ENCODE peak calls at places on chromosome 7, in ten cellular contexts. One of them, this sample, is unnamed.

GRCh38 chr7:1748774-1749173 is 78.7 kb downstream of the ELFN1 start:
- DNase-seq in ovary: no peak
- DNase-seq in stomach: no peak
- DNase-seq in adrenal gland: no peak
- DNase-seq in transverse colon: no peak
- DNase-seq in Peyer's patch: no peak
- DNase-seq in H1: no peak
- DNase-seq in sigmoid colon: no peak
- DNase-seq in H54: no peak
- DNase-seq in uterus: no peak
- DNase-seq in this sample: no peak

GRCh38 chr7:102019461-102019860 is 202.0 kb downstream of the CUX1 start:
- DNase-seq in ovary: no peak
- DNase-seq in stomach: no peak
- DNase-seq in adrenal gland: no peak
- DNase-seq in transverse colon: no peak
- DNase-seq in Peyer's patch: no peak
- DNase-seq in H1: no peak
- DNase-seq in sigmoid colon: no peak
- DNase-seq in H54: no peak
- DNase-seq in uterus: no peak
- DNase-seq in this sample: no peak

GRCh38 chr7:6226194-6226799 is 46.1 kb downstream of the CYTH3 start:
- DNase-seq in ovary: no peak
- DNase-seq in stomach: no peak
- DNase-seq in adrenal gland: no peak
- DNase-seq in transverse colon: no peak
- DNase-seq in Peyer's patch: no peak
- DNase-seq in H1: no peak
- DNase-seq in sigmoid colon: no peak
- DNase-seq in H54: no peak
- DNase-seq in uterus: no peak
- DNase-seq in this sample: no peak

GRCh38 chr7:148979827-148980226 is 48.5 kb downstream of the PDIA4 start:
- DNase-seq in ovary: no peak
- DNase-seq in stomach: no peak
- DNase-seq in adrenal gland: no peak
- DNase-seq in transverse colon: no peak
- DNase-seq in Peyer's patch: no peak
- DNase-seq in H1: no peak
- DNase-seq in sigmoid colon: no peak
- DNase-seq in H54: no peak
- DNase-seq in uterus: no peak
- DNase-seq in this sample: no peak

GRCh38 chr7:84841809-84842208 is 345.0 kb downstream of the SEMA3D start:
- DNase-seq in ovary: no peak
- DNase-seq in stomach: no peak
- DNase-seq in adrenal gland: no peak
- DNase-seq in transverse colon: no peak
- DNase-seq in Peyer's patch: no peak
- DNase-seq in H1: no peak
- DNase-seq in sigmoid colon: no peak
- DNase-seq in H54: no peak
- DNase-seq in uterus: no peak
- DNase-seq in this sample: no peak

GRCh38 chr7:47360301-47360900 is 221.5 kb downstream of the TNS3 start:
- DNase-seq in ovary: no peak
- DNase-seq in stomach: peak
- DNase-seq in adrenal gland: no peak
- DNase-seq in transverse colon: peak
- DNase-seq in Peyer's patch: peak
- DNase-seq in H1: no peak
- DNase-seq in sigmoid colon: no peak
- DNase-seq in H54: no peak
- DNase-seq in uterus: no peak
- DNase-seq in this sample: no peak

GRCh38 chr7:111753968-111754367 is 191.7 kb upstream of the IMMP2L start:
- DNase-seq in ovary: no peak
- DNase-seq in stomach: no peak
- DNase-seq in adrenal gland: no peak
- DNase-seq in transverse colon: no peak
- DNase-seq in Peyer's patch: no peak
- DNase-seq in H1: no peak
- DNase-seq in sigmoid colon: no peak
- DNase-seq in H54: no peak
- DNase-seq in uterus: no peak
- DNase-seq in this sample: no peak

GRCh38 chr7:5586279-5586962 is 162.8 kb upstream of the TNRC18 start:
- DNase-seq in ovary: no peak
- DNase-seq in stomach: no peak
- DNase-seq in adrenal gland: no peak
- DNase-seq in transverse colon: no peak
- DNase-seq in Peyer's patch: no peak
- DNase-seq in H1: no peak
- DNase-seq in sigmoid colon: no peak
- DNase-seq in H54: no peak
- DNase-seq in uterus: no peak
- DNase-seq in this sample: no peak

GRCh38 chr7:64308019-64308275 is 5.8 kb upstream of the ZNF736 start:
- DNase-seq in ovary: no peak
- DNase-seq in stomach: no peak
- DNase-seq in adrenal gland: peak
- DNase-seq in transverse colon: peak
- DNase-seq in Peyer's patch: no peak
- DNase-seq in H1: no peak
- DNase-seq in sigmoid colon: no peak
- DNase-seq in H54: no peak
- DNase-seq in uterus: no peak
- DNase-seq in this sample: no peak

GRCh38 chr7:134630890-134631289 is 15.8 kb upstream of the BPGM start:
- DNase-seq in ovary: no peak
- DNase-seq in stomach: no peak
- DNase-seq in adrenal gland: no peak
- DNase-seq in transverse colon: no peak
- DNase-seq in Peyer's patch: no peak
- DNase-seq in H1: no peak
- DNase-seq in sigmoid colon: no peak
- DNase-seq in H54: no peak
- DNase-seq in uterus: no peak
- DNase-seq in this sample: no peak

GRCh38 chr7:99553039-99553438 is 1.1 kb upstream of the FAM200A start:
- DNase-seq in ovary: no peak
- DNase-seq in stomach: no peak
- DNase-seq in adrenal gland: no peak
- DNase-seq in transverse colon: no peak
- DNase-seq in Peyer's patch: no peak
- DNase-seq in H1: no peak
- DNase-seq in sigmoid colon: no peak
- DNase-seq in H54: no peak
- DNase-seq in uterus: no peak
- DNase-seq in this sample: no peak

GRCh38 chr7:28347964-28348363 is 64.4 kb upstream of the CREB5 start:
- DNase-seq in ovary: no peak
- DNase-seq in stomach: no peak
- DNase-seq in adrenal gland: no peak
- DNase-seq in transverse colon: no peak
- DNase-seq in Peyer's patch: no peak
- DNase-seq in H1: no peak
- DNase-seq in sigmoid colon: no peak
- DNase-seq in H54: no peak
- DNase-seq in uterus: no peak
- DNase-seq in this sample: no peak

GRCh38 chr7:78417180-78417853 is 618.7 kb downstream of the PHTF2 start:
- DNase-seq in ovary: no peak
- DNase-seq in stomach: no peak
- DNase-seq in adrenal gland: no peak
- DNase-seq in transverse colon: no peak
- DNase-seq in Peyer's patch: no peak
- DNase-seq in H1: no peak
- DNase-seq in sigmoid colon: no peak
- DNase-seq in H54: no peak
- DNase-seq in uterus: no peak
- DNase-seq in this sample: no peak

GRCh38 chr7:133512560-133512959 is 259.7 kb downstream of the EXOC4 start:
- DNase-seq in ovary: no peak
- DNase-seq in stomach: no peak
- DNase-seq in adrenal gland: no peak
- DNase-seq in transverse colon: no peak
- DNase-seq in Peyer's patch: no peak
- DNase-seq in H1: no peak
- DNase-seq in sigmoid colon: no peak
- DNase-seq in H54: peak
- DNase-seq in uterus: no peak
- DNase-seq in this sample: no peak

GRCh38 chr7:133109816-133110215 is 27.9 kb upstream of the CHCHD3 start:
- DNase-seq in ovary: no peak
- DNase-seq in stomach: no peak
- DNase-seq in adrenal gland: no peak
- DNase-seq in transverse colon: no peak
- DNase-seq in Peyer's patch: no peak
- DNase-seq in H1: no peak
- DNase-seq in sigmoid colon: no peak
- DNase-seq in H54: no peak
- DNase-seq in uterus: no peak
- DNase-seq in this sample: no peak

GRCh38 chr7:143247372-143247771 is 15.9 kb upstream of the GSTK1 start:
- DNase-seq in ovary: no peak
- DNase-seq in stomach: no peak
- DNase-seq in adrenal gland: no peak
- DNase-seq in transverse colon: no peak
- DNase-seq in Peyer's patch: no peak
- DNase-seq in H1: no peak
- DNase-seq in sigmoid colon: no peak
- DNase-seq in H54: no peak
- DNase-seq in uterus: no peak
- DNase-seq in this sample: no peak

GRCh38 chr7:5612695-5613094 is 168.8 kb downstream of the RNF216 start:
- DNase-seq in ovary: no peak
- DNase-seq in stomach: no peak
- DNase-seq in adrenal gland: no peak
- DNase-seq in transverse colon: no peak
- DNase-seq in Peyer's patch: no peak
- DNase-seq in H1: no peak
- DNase-seq in sigmoid colon: no peak
- DNase-seq in H54: no peak
- DNase-seq in uterus: no peak
- DNase-seq in this sample: no peak

GRCh38 chr7:108016841-108017775 is 14.1 kb upstream of the LAMB1 start:
- DNase-seq in ovary: no peak
- DNase-seq in stomach: no peak
- DNase-seq in adrenal gland: no peak
- DNase-seq in transverse colon: no peak
- DNase-seq in Peyer's patch: no peak
- DNase-seq in H1: no peak
- DNase-seq in sigmoid colon: no peak
- DNase-seq in H54: no peak
- DNase-seq in uterus: no peak
- DNase-seq in this sample: peak

GRCh38 chr7:92913849-92914248 is 77.5 kb upstream of the CDK6 start:
- DNase-seq in ovary: no peak
- DNase-seq in stomach: no peak
- DNase-seq in adrenal gland: no peak
- DNase-seq in transverse colon: no peak
- DNase-seq in Peyer's patch: no peak
- DNase-seq in H1: no peak
- DNase-seq in sigmoid colon: no peak
- DNase-seq in H54: no peak
- DNase-seq in uterus: no peak
- DNase-seq in this sample: no peak
- TF ChIP-seq POLR2A in ovary: no peak
- TF ChIP-seq POLR2A in stomach: no peak
- TF ChIP-seq POLR2A in adrenal gland: no peak
- TF ChIP-seq POLR2A in transverse colon: no peak
- TF ChIP-seq POLR2A in Peyer's patch: no peak
- TF ChIP-seq POLR2A in H1: no peak
- TF ChIP-seq POLR2A in sigmoid colon: no peak
- TF ChIP-seq POLR2A in H54: no peak
- TF ChIP-seq POLR2A in uterus: no peak
- TF ChIP-seq POLR2A in this sample: no peak

DNA sequence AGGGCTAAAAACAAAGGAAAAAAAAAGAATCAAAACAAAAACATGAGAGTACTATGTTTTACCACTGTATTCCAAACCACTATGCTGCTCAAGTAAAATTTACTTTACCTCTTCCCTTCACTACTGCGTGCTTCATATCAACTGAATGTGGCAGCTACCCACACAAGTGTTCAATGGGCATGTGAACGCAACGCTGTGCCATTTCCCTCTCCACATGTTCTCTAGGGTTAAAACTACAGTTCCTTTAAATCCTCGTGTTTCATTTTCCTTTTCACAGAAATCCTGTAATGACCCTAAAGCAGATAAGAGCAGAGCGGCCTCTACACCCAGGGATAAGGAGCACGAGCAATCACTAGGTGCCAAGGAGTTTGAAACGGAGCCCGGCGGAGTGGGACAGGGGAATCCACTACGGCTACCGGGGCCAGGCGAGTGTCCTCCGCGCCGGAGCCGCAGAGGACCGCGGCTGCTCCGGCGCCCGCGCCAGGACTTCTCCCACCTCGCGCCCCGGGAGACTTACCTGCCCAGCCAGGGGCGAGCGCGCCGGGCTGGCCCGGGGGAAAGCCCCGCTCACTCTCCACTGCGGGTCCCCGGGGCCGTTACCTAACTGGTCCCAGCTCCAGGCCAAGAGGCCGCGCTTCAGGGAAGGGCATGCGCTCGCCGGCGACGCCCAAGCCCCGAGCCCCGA is 810 bp downstream of the NAMPT start:
- DNase-seq in ovary: peak
- DNase-seq in stomach: peak
- DNase-seq in adrenal gland: peak
- DNase-seq in transverse colon: peak
- DNase-seq in Peyer's patch: peak
- DNase-seq in H1: no peak
- DNase-seq in sigmoid colon: peak
- DNase-seq in H54: peak
- DNase-seq in uterus: peak
- DNase-seq in this sample: no peak
- TF ChIP-seq POLR2A in ovary: peak
- TF ChIP-seq POLR2A in stomach: no peak
- TF ChIP-seq POLR2A in adrenal gland: peak
- TF ChIP-seq POLR2A in transverse colon: peak
- TF ChIP-seq POLR2A in Peyer's patch: peak
- TF ChIP-seq POLR2A in H1: no peak
- TF ChIP-seq POLR2A in sigmoid colon: peak
- TF ChIP-seq POLR2A in H54: no peak
- TF ChIP-seq POLR2A in uterus: no peak
- TF ChIP-seq POLR2A in this sample: no peak

GRCh38 chr7:74027683-74028320 is at the start of gene ELN:
- DNase-seq in ovary: peak
- DNase-seq in stomach: peak
- DNase-seq in adrenal gland: no peak
- DNase-seq in transverse colon: peak
- DNase-seq in Peyer's patch: peak
- DNase-seq in H1: no peak
- DNase-seq in sigmoid colon: peak
- DNase-seq in H54: no peak
- DNase-seq in uterus: peak
- DNase-seq in this sample: peak
- TF ChIP-seq POLR2A in ovary: no peak
- TF ChIP-seq POLR2A in stomach: no peak
- TF ChIP-seq POLR2A in adrenal gland: no peak
- TF ChIP-seq POLR2A in transverse colon: no peak
- TF ChIP-seq POLR2A in Peyer's patch: no peak
- TF ChIP-seq POLR2A in H1: no peak
- TF ChIP-seq POLR2A in sigmoid colon: no peak
- TF ChIP-seq POLR2A in H54: no peak
- TF ChIP-seq POLR2A in uterus: no peak
- TF ChIP-seq POLR2A in this sample: no peak

GRCh38 chr7:43758029-43758860 is at the start of gene BLVRA:
- DNase-seq in ovary: peak
- DNase-seq in stomach: peak
- DNase-seq in adrenal gland: peak
- DNase-seq in transverse colon: peak
- DNase-seq in Peyer's patch: peak
- DNase-seq in H1: no peak
- DNase-seq in sigmoid colon: peak
- DNase-seq in H54: peak
- DNase-seq in uterus: peak
- DNase-seq in this sample: peak
- TF ChIP-seq POLR2A in ovary: no peak
- TF ChIP-seq POLR2A in stomach: no peak
- TF ChIP-seq POLR2A in adrenal gland: no peak
- TF ChIP-seq POLR2A in transverse colon: no peak
- TF ChIP-seq POLR2A in Peyer's patch: no peak
- TF ChIP-seq POLR2A in H1: no peak
- TF ChIP-seq POLR2A in sigmoid colon: no peak
- TF ChIP-seq POLR2A in H54: peak
- TF ChIP-seq POLR2A in uterus: no peak
- TF ChIP-seq POLR2A in this sample: no peak